ENCODE peak calls at places on chromosomes 4 and X, in seven cellular contexts. M is K562, N is HCT116, F is H1, Y is SK-N-SH, R is GM12878, S is HepG2. Z is an unnamed sample.
A peak's percentile ranks its signal among the peaks of the same experiment; 100 is the strongest.

GRCh38 chr4:26441110-26441509 is 49.2 kb downstream of the CCKAR start:
- DNase-seq in M (no peak), N (no peak), Y (no peak), F (no peak), S (peak; percentile 10), R (no peak), Z (no peak)

GRCh38 chrX:107102980-107103379 is 15.6 kb downstream of the RBM41 start:
- DNase-seq in S (peak; percentile 3), M (peak; percentile 22), Y (no peak), N (no peak), R (no peak), F (no peak), Z (no peak)

GRCh38 chr4:55258152-55258863 is 87.7 kb upstream of the SRD5A3 start:
- DNase-seq in F (no peak), Y (no peak), S (no peak), N (no peak), M (no peak), R (no peak), Z (no peak)

GRCh38 chr4:6767725-6768538 is 14.6 kb upstream of the KIAA0232 start:
- DNase-seq in F (no peak), N (no peak), S (peak; percentile 73), R (no peak), M (no peak), Y (no peak), Z (no peak)

GRCh38 chrX:132716006-132716405 is 227.2 kb upstream of the MBNL3 start:
- DNase-seq in S (no peak), F (no peak), Y (peak; percentile 8), R (no peak), N (no peak), M (no peak), Z (no peak)

GRCh38 chr4:119540249-119540648 is 88.4 kb downstream of the PDE5A start:
- DNase-seq in F (no peak), R (no peak), Y (no peak), N (no peak), M (no peak), S (no peak), Z (no peak)

GRCh38 chr4:153342751-153343552 is 1.5 kb upstream of the MND1 start:
- DNase-seq in R (no peak), F (no peak), N (no peak), M (no peak), S (no peak), Y (no peak), Z (no peak)

GRCh38 chrX:109312757-109313156 is 169.1 kb downstream of the GUCY2F start:
- DNase-seq in N (no peak), M (no peak), S (no peak), Y (no peak), R (no peak), F (no peak), Z (no peak)

GRCh38 chr4:39655866-39656265 is 17.2 kb upstream of the SMIM14 start:
- DNase-seq in S (peak; percentile 17), M (no peak), Y (no peak), F (no peak), N (no peak), R (no peak), Z (no peak)

GRCh38 chr4:39883645-39884044 is 94.1 kb downstream of the PDS5A start:
- DNase-seq in Y (no peak), M (no peak), R (no peak), S (no peak), F (no peak), N (no peak), Z (no peak)

DNA sequence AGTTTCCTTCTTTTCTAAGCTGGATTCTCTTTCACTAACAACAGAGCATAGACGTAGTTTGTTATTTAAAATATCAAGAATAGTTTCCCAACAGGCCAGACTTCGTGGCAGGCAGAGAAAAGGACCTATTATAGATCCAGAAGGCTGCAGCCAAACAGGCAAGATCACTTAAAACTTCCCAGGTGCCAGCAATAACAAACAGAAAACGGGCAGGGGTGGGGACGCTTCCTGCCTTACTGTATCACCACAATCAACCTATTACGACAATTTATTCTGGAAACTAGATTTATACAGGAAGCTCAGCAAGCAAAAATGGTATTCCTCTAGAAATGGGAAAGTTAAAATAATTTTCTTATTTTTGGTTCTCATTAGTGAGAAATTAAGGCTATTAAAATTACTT is 22.1 kb downstream of the RWDD4 start:
- DNase-seq in R (no peak), N (no peak), S (no peak), Y (no peak), M (no peak), F (no peak), Z (peak; percentile 15)
- TF ChIP-seq JUND in R (no peak), N (no peak), S (no peak), Y (no peak), M (no peak), F (no peak), Z (no peak)

DNA sequence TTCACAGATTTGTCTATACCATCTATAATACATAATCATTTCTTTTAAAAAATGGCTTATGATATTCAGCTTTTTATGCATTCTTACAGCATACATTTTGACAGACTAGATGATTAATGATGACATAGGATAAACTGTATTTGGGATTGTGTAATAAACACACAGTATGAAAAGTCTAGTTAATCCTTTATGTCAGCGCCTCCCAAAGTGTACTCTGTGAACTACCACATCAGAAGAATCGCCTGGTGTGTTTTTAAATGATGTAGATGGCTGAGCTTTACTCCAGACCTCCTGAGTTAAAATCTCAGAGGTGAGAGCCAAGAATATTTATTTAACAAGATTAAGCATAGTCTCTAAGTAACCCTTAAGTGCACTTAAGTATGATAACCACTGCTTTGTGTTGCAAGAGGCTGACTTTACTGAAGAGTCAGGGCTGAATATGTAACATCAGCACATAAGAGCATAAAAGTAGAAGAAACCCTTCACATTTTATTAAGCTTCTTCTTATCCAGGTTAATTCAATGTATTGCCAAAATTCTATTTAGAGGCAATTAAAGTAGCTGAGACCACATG is 104.2 kb downstream of the ANK2 start:
- DNase-seq in S (peak; percentile 75), R (no peak), Y (no peak), N (no peak), F (no peak), M (no peak), Z (peak; percentile 16)
- TF ChIP-seq JUND in S (no peak), R (no peak), Y (no peak), N (no peak), F (no peak), M (no peak), Z (no peak)

DNA sequence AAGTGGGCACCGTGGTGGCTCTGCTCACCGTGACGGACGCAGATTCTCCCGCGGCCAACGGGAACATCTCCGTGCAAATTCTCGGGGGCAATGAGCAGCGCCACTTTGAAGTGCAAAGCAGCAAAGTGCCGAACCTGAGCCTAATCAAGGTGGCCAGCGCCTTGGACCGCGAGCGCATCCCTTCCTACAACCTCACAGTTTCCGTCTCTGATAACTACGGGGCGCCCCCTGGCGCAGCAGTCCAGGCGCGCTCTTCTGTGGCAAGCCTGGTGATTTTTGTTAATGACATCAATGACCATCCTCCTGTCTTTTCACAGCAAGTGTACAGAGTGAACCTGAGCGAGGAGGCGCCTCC is 2.7 kb downstream of the FAT4 start:
- DNase-seq in Y (peak; percentile 57), N (no peak), R (no peak), F (no peak), S (no peak), M (no peak), Z (no peak)
- TF ChIP-seq JUND in Y (no peak), N (no peak), R (no peak), F (no peak), S (no peak), M (no peak), Z (no peak)

DNA sequence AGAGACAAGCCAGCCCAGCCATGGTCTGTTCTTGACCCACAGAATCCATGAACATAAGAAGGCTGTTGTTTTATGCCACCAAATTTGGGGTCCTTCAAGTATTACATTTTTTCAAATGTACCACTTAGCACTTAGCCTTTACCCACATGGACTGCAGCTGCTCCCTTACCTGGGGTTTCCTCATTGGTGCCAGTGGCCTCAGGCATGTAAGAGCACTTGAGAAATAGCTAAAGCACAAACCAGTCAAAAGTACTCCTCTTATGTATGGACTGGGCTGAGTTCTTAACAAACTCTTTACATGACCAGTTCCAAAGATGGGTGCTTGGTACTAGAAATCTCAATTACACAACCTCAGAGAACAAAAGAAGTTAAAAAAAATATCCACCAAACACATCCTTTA is 77.6 kb upstream of the MAP3K15 start:
- DNase-seq in M (no peak), F (no peak), S (no peak), Y (no peak), R (no peak), N (no peak), Z (no peak)
- TF ChIP-seq JUND in M (no peak), F (no peak), S (no peak), Y (no peak), R (no peak), N (no peak), Z (no peak)

DNA sequence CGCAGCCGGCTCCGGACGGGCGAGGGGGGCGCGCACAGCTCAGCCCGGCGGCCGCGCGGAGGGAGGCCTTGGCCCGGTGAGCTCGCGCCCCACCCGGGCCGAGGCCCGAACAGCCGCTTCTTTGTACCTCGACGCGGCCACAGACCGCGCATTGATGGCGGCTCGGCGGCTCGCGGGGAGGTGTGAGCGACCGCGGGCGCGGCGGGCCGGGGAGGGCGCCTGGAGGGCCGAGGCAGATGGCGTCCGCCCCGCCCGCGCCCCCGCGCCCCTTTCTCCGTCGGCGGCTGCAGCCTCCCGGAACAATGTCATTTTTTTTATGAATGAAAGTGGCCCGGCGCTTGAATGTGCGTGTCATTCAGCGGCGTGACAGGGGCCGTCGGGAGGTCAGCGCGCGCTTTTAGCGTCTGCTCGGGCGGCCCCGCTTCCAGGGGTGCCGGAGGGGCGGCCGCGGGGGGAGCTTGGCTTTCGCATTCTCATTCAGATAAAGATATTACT is 1.8 kb downstream of the FGFR3 start:
- DNase-seq in F (no peak), Y (peak; percentile 68), S (no peak), M (no peak), R (no peak), N (no peak), Z (no peak)
- TF ChIP-seq JUND in F (no peak), Y (no peak), S (no peak), M (no peak), R (no peak), N (no peak), Z (no peak)

GRCh38 chrX:35291013-35291412 is 348.4 kb downstream of the FAM47B start:
- DNase-seq in S (no peak), M (no peak), Y (no peak), N (no peak), F (no peak), R (no peak), Z (no peak)
- TF ChIP-seq JUND in S (no peak), M (no peak), Y (no peak), N (no peak), F (no peak), R (no peak), Z (no peak)

Z was measured in T47D.